ENCODE peak calls at places on chromosomes 2 and 18, in four cellular contexts. G, H, M and O are unnamed samples. For H3K4me1, the result is how much of the 10 kb centered on the place peaks cover.

GRCh38 chr2:223967981-223968380 is 10.7 kb downstream of the MRPL44 start:
- DNase-seq in M (no peak), G (no peak), H (no peak), O (no peak)

GRCh38 chr18:76544511-76545350 is 49.7 kb upstream of the ZNF516 start:
- DNase-seq in M (no peak), H (no peak), G (no peak), O (no peak)

GRCh38 chr2:98091738-98092137 is 4.8 kb downstream of the VWA3B start:
- DNase-seq in G (no peak), H (no peak), M (no peak), O (no peak)

GRCh38 chr18:34977787-34978532 is 63.3 kb upstream of the MAPRE2 start:
- DNase-seq in G (no peak), H (no peak), M (no peak), O (no peak)

GRCh38 chr2:238846503-238847431 is 1.1 kb upstream of the TWIST2 start:
- DNase-seq in M (no peak), H (no peak), G (no peak), O (no peak)

GRCh38 chr18:63320041-63320689 is 596 bp upstream of the BCL2 start:
- DNase-seq in H (no peak), G (peak), M (no peak), O (no peak)

GRCh38 chr2:224165901-224166319 is 126.8 kb upstream of the SERPINE2 start:
- DNase-seq in H (no peak), G (no peak), M (no peak), O (no peak)

GRCh38 chr18:42131044-42131939 is 176.3 kb downstream of the PIK3C3 start:
- DNase-seq in M (no peak), H (no peak), G (no peak), O (no peak)

GRCh38 chr2:174603280-174603679 is 5.7 kb upstream of the WIPF1 start:
- DNase-seq in G (peak), H (no peak), M (no peak), O (no peak)

GRCh38 chr18:22169011-22169888 is at the start of gene GATA6:
- DNase-seq in H (peak), G (peak), M (no peak), O (no peak)

GRCh38 chr2:69995511-69995910 is 34.1 kb upstream of the ASPRV1 start:
- DNase-seq in G (no peak), H (no peak), M (no peak), O (no peak)

GRCh38 chr18:79479114-79479760 is 83.5 kb downstream of the NFATC1 start:
- DNase-seq in G (no peak), M (no peak), H (no peak), O (no peak)

GRCh38 chr18:62647179-62647578 is 68.2 kb upstream of the PHLPP1 start:
- DNase-seq in H (no peak), M (no peak), G (no peak), O (no peak)

DNA sequence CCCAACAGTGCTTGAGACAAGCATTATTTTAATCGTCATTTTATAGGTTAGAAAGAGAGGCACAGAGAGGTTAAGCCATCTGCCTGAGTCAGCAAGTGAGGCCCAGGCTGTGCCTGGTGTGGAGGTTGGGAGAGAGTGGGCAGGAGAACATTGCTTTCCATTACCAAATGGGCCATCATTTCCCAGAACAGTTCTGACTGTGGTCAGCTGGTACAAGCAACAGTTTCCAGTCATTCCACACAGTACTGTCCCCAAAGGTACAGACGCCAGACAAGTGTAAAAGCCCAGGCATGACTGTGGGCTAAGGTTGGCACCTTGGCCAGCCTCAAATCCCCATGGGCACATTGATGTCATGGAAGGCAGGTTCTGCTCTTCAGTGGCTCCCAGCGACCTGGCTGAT is 98.2 kb upstream of the LCLAT1 start:
- DNase-seq in G (no peak), M (no peak), H (no peak), O (no peak)
- H3K4me3 ChIP-seq in G (no peak), M (no peak), H (no peak), O (no peak)

GRCh38 chr2:38376683-38377500 is at the start of gene ATL2:
- DNase-seq in G (peak), M (peak), H (peak), O (peak)

GRCh38 chr2:38375711-38376345 is 1.2 kb downstream of the ATL2 start:
- DNase-seq in G (no peak), M (no peak), H (no peak), O (no peak)

GRCh38 chr2:38376346-38376682 is 759 bp downstream of the ATL2 start:
- DNase-seq in G (peak), H (no peak), M (peak), O (peak)

GRCh38 chr2:38374978-38375377 is 2.1 kb downstream of the ATL2 start:
- DNase-seq in G (no peak), M (no peak), H (no peak), O (no peak)

DNA sequence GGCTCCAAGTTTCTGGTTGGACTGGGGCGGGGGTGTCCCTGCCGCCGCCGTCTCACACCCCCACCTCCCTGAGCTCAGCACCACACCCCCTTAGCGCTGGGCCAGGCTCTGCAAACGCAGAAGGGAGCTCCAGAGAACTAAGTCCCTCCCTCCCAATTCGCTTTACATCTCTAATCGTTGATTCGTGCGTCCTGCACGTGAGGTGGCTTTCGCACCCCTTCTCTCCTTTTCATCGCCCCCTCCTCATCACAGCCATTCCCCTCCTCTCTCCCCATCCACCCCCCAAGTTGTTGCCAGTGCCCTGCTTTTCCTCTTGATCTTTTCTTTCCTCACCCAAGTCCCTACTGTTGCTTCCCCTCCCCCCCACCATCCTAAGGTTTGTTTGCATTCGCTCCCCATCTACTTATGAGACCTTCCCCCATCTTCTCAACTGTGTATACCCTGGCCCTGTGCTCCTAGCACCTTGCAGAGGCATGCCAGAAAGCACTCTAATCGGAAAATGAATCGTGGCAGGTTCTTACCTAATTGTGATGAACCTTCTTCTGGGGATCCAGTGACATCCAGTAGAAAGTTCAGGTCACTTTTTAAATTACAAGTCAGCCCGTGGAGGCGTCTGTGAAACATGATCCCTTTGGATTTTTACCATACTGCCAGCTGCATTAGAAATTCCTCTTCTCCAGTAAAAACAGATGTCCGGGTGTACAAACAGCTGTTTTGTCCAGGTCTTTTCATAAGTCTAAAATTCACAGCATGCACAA is 607 bp upstream of the ATL2 start:
- DNase-seq in M (no peak), H (no peak), G (peak), O (peak)
- H3K4me1 ChIP-seq in M (under half), H (under half), G (half or more), O (under half)

DNA sequence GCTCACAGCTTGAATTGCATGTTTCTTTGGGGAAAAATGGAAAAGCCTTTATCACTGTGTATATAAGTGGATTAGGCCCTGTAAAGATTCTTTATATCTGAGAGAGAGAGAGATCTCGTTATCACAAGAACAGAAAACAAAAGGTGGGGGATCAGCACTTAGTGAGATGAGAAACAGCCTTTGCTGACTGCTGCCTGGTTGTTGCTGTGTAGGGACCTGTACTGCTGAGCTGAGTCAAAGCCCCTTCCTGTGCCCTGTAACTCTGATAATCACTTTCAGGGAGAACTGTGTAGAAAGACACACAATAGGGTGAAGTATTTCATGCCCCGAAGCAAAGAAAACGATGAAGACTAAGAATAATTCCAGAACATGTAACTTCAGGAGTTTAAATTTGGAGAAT is 30.6 kb upstream of the FAM237A start:
- DNase-seq in H (no peak), G (no peak), M (no peak), O (no peak)
- TF ChIP-seq SUZ12 in H (no peak), G (no peak), M (no peak), O (no peak)

GRCh38 chr18:23573948-23574431 is 12.3 kb downstream of the NPC1 start:
- DNase-seq in G (no peak), H (peak), M (no peak), O (no peak)

GRCh38 chr18:23575309-23575651 is 11.0 kb downstream of the NPC1 start:
- DNase-seq in H (no peak), G (no peak), M (no peak), O (no peak)

GRCh38 chr18:23572570-23572969 is 13.7 kb downstream of the NPC1 start:
- DNase-seq in H (no peak), G (no peak), M (no peak), O (no peak)

GRCh38 chr18:23573020-23573419 is 13.3 kb downstream of the NPC1 start:
- DNase-seq in H (no peak), M (no peak), G (no peak), O (no peak)

GRCh38 chr18:23574611-23575308 is 11.5 kb downstream of the NPC1 start:
- DNase-seq in H (no peak), M (no peak), G (no peak), O (no peak)
- H3K4me3 ChIP-seq in H (no peak), M (no peak), G (no peak), O (no peak)

GRCh38 chr2:45006041-45006941 is 3.0 kb downstream of the SIX2 start:
- DNase-seq in H (no peak), M (no peak), G (no peak), O (no peak)

GRCh38 chr2:45003586-45004568 is 5.4 kb downstream of the SIX2 start:
- DNase-seq in M (no peak), H (no peak), G (no peak), O (no peak)

GRCh38 chr2:45005261-45006002 is 3.8 kb downstream of the SIX2 start:
- DNase-seq in M (no peak), G (no peak), H (no peak), O (no peak)

GRCh38 chr2:45002661-45003210 is 6.5 kb downstream of the SIX2 start:
- DNase-seq in G (no peak), M (no peak), H (no peak), O (no peak)

GRCh38 chr2:45004569-45005181 is 4.6 kb downstream of the SIX2 start:
- DNase-seq in G (no peak), M (no peak), H (no peak), O (no peak)
- H3K4me1 ChIP-seq in G (under half), M (under half), H (under half), O (under half)